ENCODE peak calls at places on chromosomes 13 and 19, in five cellular contexts. O is H9, A is H1, Q is IMR-90, R is mesenchymal stem cell. J is an unnamed sample.

GRCh38 chr19:17090501-17091074 is 15.0 kb downstream of the MYO9B start:
- DNase-seq in O (no peak), A (no peak), Q (peak), R (peak), J (no peak)

GRCh38 chr19:38496116-38496515 is 62.6 kb downstream of the RYR1 start:
- DNase-seq in O (no peak), A (no peak), Q (no peak), R (no peak), J (no peak)

GRCh38 chr13:85068231-85068630 is 731.0 kb downstream of the SLITRK6 start:
- DNase-seq in O (no peak), A (no peak), Q (no peak), R (no peak), J (no peak)

GRCh38 chr13:23828866-23829265 is 60.3 kb downstream of the MIPEP start:
- DNase-seq in O (no peak), A (no peak), Q (peak), R (peak), J (no peak)

GRCh38 chr13:45928843-45929242 is 77.3 kb upstream of the SIAH3 start:
- DNase-seq in O (no peak), A (no peak), Q (no peak), R (no peak), J (no peak)

GRCh38 chr19:4870025-4870700 is 2.7 kb upstream of the PLIN3 start:
- DNase-seq in O (peak), A (peak), Q (peak), R (peak), J (no peak)

GRCh38 chr19:6252066-6252465 is 27.7 kb downstream of the MLLT1 start:
- DNase-seq in O (no peak), A (no peak), Q (no peak), R (no peak), J (no peak)

GRCh38 chr13:32617112-32617511 is 30.9 kb downstream of the PDS5B start:
- DNase-seq in O (no peak), A (no peak), Q (no peak), R (no peak), J (no peak)

GRCh38 chr13:70856706-70857105 is 748.5 kb upstream of the KLHL1 start:
- DNase-seq in O (no peak), A (no peak), Q (no peak), R (no peak), J (no peak)

GRCh38 chr19:52291781-52292180 is 5.2 kb upstream of the ZNF480 start:
- DNase-seq in O (no peak), A (no peak), Q (no peak), R (no peak), J (no peak)

GRCh38 chr19:52296773-52297600 is at the start of gene ZNF480:
- DNase-seq in O (peak), A (peak), Q (peak), R (peak), J (peak)

GRCh38 chr19:52296400-52296772 is 583 bp upstream of the ZNF480 start:
- DNase-seq in O (no peak), A (no peak), Q (no peak), R (no peak), J (no peak)

GRCh38 chr19:52297601-52298358 is 811 bp downstream of the ZNF480 start:
- DNase-seq in O (no peak), A (no peak), Q (peak), R (peak), J (peak)
- H3K14ac ChIP-seq in O (no peak), A (no peak), Q (peak), R (peak), J (peak)

GRCh38 chr19:10643968-10644290 is 10.2 kb upstream of the ILF3 start:
- DNase-seq in O (no peak), A (no peak), Q (no peak), R (no peak), J (no peak)
- H3K14ac ChIP-seq in O (no peak), A (no peak), Q (no peak), R (no peak), J (peak)

DNA sequence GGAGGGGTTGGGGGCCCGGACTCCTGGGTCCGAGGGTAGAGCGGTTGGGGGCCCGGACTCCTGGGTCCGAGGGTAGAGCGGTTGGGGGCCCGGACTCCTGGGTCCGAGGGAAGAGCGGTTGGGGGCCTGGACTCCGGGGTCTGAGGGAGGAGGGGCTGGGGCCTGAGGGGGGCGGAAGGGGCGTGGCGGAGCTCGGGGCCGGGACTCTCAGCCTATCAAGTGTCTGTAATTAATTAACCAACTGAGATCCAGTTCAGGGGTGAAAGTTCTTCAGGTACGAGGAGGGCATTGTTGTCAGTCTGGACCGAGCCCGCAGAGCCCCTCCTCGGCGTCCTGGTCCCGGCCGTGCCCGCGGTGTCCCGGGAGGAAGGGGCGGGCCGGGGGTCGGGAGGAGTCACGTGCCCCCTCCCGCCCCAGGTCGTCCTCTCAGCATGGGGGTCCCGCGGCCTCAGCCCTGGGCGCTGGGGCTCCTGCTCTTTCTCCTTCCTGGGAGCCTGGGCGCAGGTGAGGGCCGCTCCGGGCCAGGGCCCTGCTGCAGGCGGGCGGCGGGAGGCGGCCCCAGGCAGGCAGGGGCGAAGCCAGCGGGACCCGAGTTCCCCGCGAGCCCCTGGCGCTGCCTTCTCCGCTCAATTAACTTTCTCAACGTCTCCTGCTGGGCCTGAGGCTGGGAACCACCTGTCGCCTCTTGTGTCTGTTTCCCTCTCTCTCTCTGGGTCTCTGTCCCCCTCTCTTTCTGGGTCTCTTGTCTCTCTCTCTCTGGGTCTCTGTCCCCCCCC is 697 bp downstream of the FCGRT start:
- DNase-seq in O (peak), A (no peak), Q (no peak), R (peak), J (peak)
- H3K14ac ChIP-seq in O (no peak), A (no peak), Q (peak), R (peak), J (peak)

GRCh38 chr13:49322702-49323101 is 75.0 kb downstream of the CDADC1 start:
- DNase-seq in O (no peak), A (no peak), Q (no peak), R (no peak), J (no peak)
- H3K14ac ChIP-seq in O (no peak), A (no peak), Q (no peak), R (no peak), J (no peak)

J was measured in neuronal stem cell.